ENCODE peak calls at places on chromosomes 6 and 20, in six cellular contexts. Z, R, D, X, S and C are unnamed samples.

GRCh38 chr6:79468116-79468515 is 69.1 kb downstream of the LCA5 start:
- DNase-seq in D (no peak), R (no peak), S (no peak), X (no peak), Z (peak; percentile 77), C (no peak)

GRCh38 chr6:151313060-151313459 is 73.3 kb downstream of the AKAP12 start:
- DNase-seq in Z (peak; percentile 79), D (no peak), R (no peak), S (peak; percentile 72), X (peak; percentile 94), C (no peak)

GRCh38 chr6:146913842-146914562 is 290.2 kb upstream of the STXBP5 start:
- DNase-seq in S (no peak), X (peak; percentile 98), Z (peak; percentile 98), R (no peak), D (no peak), C (peak; percentile 87)

GRCh38 chr6:112886415-112886814 is 539.3 kb downstream of the RFPL4B start:
- DNase-seq in S (no peak), R (no peak), X (no peak), Z (no peak), D (no peak), C (no peak)

GRCh38 chr20:4179545-4179944 is 164.2 kb upstream of the RNF24 start:
- DNase-seq in S (no peak), R (no peak), D (no peak), Z (no peak), X (no peak), C (no peak)

GRCh38 chr6:144493035-144493910 is 208.1 kb downstream of the UTRN start:
- DNase-seq in S (no peak), D (no peak), Z (no peak), X (no peak), R (no peak), C (no peak)

GRCh38 chr6:127924440-127924839 is 23.6 kb upstream of the THEMIS start:
- DNase-seq in Z (no peak), R (no peak), D (no peak), X (no peak), S (no peak), C (no peak)

GRCh38 chr6:36929607-36930006 is 24.9 kb upstream of the PI16 start:
- DNase-seq in R (no peak), D (no peak), Z (no peak), S (peak; percentile 32), X (no peak), C (no peak)

GRCh38 chr6:97174471-97174870 is 108.5 kb downstream of the MMS22L start:
- DNase-seq in D (no peak), Z (peak; percentile 65), R (no peak), S (no peak), X (no peak), C (no peak)